ENCODE peak calls at places on chromosomes 16 and 17, in ten cellular contexts. One of them, this sample, is unnamed.

GRCh38 chr17:5809056-5809455 is 224.7 kb upstream of the NLRP1 start:
- DNase-seq in activated CD4-positive, CD25-positive, alpha-beta regulatory T cell: no peak
- DNase-seq in CD8-positive, alpha-beta T cell: no peak
- DNase-seq in HFF-Myc: no peak
- DNase-seq in Daoy: no peak
- DNase-seq in activated T-cell treated with anti-CD3 and anti-CD28 coated beads, Interleukin-2, amount 50 U/mL, for 72 hours: no peak
- DNase-seq in memory B cell: no peak
- DNase-seq in Calu3: no peak
- DNase-seq in HCEC 1CT: no peak
- DNase-seq in central memory CD4-positive, alpha-beta T cell: no peak
- DNase-seq in this sample: no peak

GRCh38 chr16:48526958-48527331 is 83.0 kb downstream of the N4BP1 start:
- DNase-seq in activated CD4-positive, CD25-positive, alpha-beta regulatory T cell: no peak
- DNase-seq in CD8-positive, alpha-beta T cell: no peak
- DNase-seq in HFF-Myc: no peak
- DNase-seq in Daoy: no peak
- DNase-seq in activated T-cell treated with anti-CD3 and anti-CD28 coated beads, Interleukin-2, amount 50 U/mL, for 72 hours: no peak
- DNase-seq in memory B cell: no peak
- DNase-seq in Calu3: no peak
- DNase-seq in HCEC 1CT: no peak
- DNase-seq in central memory CD4-positive, alpha-beta T cell: no peak
- DNase-seq in this sample: no peak

GRCh38 chr16:65667013-65667578 is 545.2 kb upstream of the CDH11 start:
- DNase-seq in activated CD4-positive, CD25-positive, alpha-beta regulatory T cell: no peak
- DNase-seq in CD8-positive, alpha-beta T cell: no peak
- DNase-seq in HFF-Myc: no peak
- DNase-seq in Daoy: peak
- DNase-seq in activated T-cell treated with anti-CD3 and anti-CD28 coated beads, Interleukin-2, amount 50 U/mL, for 72 hours: no peak
- DNase-seq in memory B cell: no peak
- DNase-seq in Calu3: no peak
- DNase-seq in HCEC 1CT: no peak
- DNase-seq in central memory CD4-positive, alpha-beta T cell: no peak
- DNase-seq in this sample: no peak

GRCh38 chr17:29789186-29790170 is 140.6 kb downstream of the SSH2 start:
- DNase-seq in activated CD4-positive, CD25-positive, alpha-beta regulatory T cell: no peak
- DNase-seq in CD8-positive, alpha-beta T cell: no peak
- DNase-seq in HFF-Myc: no peak
- DNase-seq in Daoy: no peak
- DNase-seq in activated T-cell treated with anti-CD3 and anti-CD28 coated beads, Interleukin-2, amount 50 U/mL, for 72 hours: no peak
- DNase-seq in memory B cell: no peak
- DNase-seq in Calu3: no peak
- DNase-seq in HCEC 1CT: no peak
- DNase-seq in central memory CD4-positive, alpha-beta T cell: no peak
- DNase-seq in this sample: no peak

GRCh38 chr16:11824362-11824761 is 27.0 kb downstream of the RSL1D1 start:
- DNase-seq in activated CD4-positive, CD25-positive, alpha-beta regulatory T cell: no peak
- DNase-seq in CD8-positive, alpha-beta T cell: no peak
- DNase-seq in HFF-Myc: no peak
- DNase-seq in Daoy: no peak
- DNase-seq in activated T-cell treated with anti-CD3 and anti-CD28 coated beads, Interleukin-2, amount 50 U/mL, for 72 hours: no peak
- DNase-seq in memory B cell: no peak
- DNase-seq in Calu3: peak
- DNase-seq in HCEC 1CT: no peak
- DNase-seq in central memory CD4-positive, alpha-beta T cell: no peak
- DNase-seq in this sample: no peak

GRCh38 chr17:80908206-80908605 is 83.4 kb upstream of the CHMP6 start:
- DNase-seq in activated CD4-positive, CD25-positive, alpha-beta regulatory T cell: no peak
- DNase-seq in CD8-positive, alpha-beta T cell: no peak
- DNase-seq in HFF-Myc: no peak
- DNase-seq in Daoy: no peak
- DNase-seq in activated T-cell treated with anti-CD3 and anti-CD28 coated beads, Interleukin-2, amount 50 U/mL, for 72 hours: no peak
- DNase-seq in memory B cell: no peak
- DNase-seq in Calu3: no peak
- DNase-seq in HCEC 1CT: no peak
- DNase-seq in central memory CD4-positive, alpha-beta T cell: no peak
- DNase-seq in this sample: no peak

GRCh38 chr16:24493859-24494258 is 45.5 kb upstream of the RBBP6 start:
- DNase-seq in activated CD4-positive, CD25-positive, alpha-beta regulatory T cell: no peak
- DNase-seq in CD8-positive, alpha-beta T cell: no peak
- DNase-seq in HFF-Myc: no peak
- DNase-seq in Daoy: peak
- DNase-seq in activated T-cell treated with anti-CD3 and anti-CD28 coated beads, Interleukin-2, amount 50 U/mL, for 72 hours: no peak
- DNase-seq in memory B cell: no peak
- DNase-seq in Calu3: no peak
- DNase-seq in HCEC 1CT: no peak
- DNase-seq in central memory CD4-positive, alpha-beta T cell: no peak
- DNase-seq in this sample: no peak

GRCh38 chr16:23491490-23492391 is 18.6 kb downstream of the GGA2 start:
- DNase-seq in activated CD4-positive, CD25-positive, alpha-beta regulatory T cell: no peak
- DNase-seq in CD8-positive, alpha-beta T cell: no peak
- DNase-seq in HFF-Myc: no peak
- DNase-seq in Daoy: no peak
- DNase-seq in activated T-cell treated with anti-CD3 and anti-CD28 coated beads, Interleukin-2, amount 50 U/mL, for 72 hours: no peak
- DNase-seq in memory B cell: no peak
- DNase-seq in Calu3: no peak
- DNase-seq in HCEC 1CT: no peak
- DNase-seq in central memory CD4-positive, alpha-beta T cell: no peak
- DNase-seq in this sample: no peak

GRCh38 chr17:77381731-77382130 is 241.0 kb downstream of the SEC14L1 start:
- DNase-seq in activated CD4-positive, CD25-positive, alpha-beta regulatory T cell: no peak
- DNase-seq in CD8-positive, alpha-beta T cell: no peak
- DNase-seq in HFF-Myc: no peak
- DNase-seq in Daoy: no peak
- DNase-seq in activated T-cell treated with anti-CD3 and anti-CD28 coated beads, Interleukin-2, amount 50 U/mL, for 72 hours: no peak
- DNase-seq in memory B cell: no peak
- DNase-seq in Calu3: no peak
- DNase-seq in HCEC 1CT: no peak
- DNase-seq in central memory CD4-positive, alpha-beta T cell: no peak
- DNase-seq in this sample: no peak

GRCh38 chr16:51637744-51638100 is 486.7 kb upstream of the SALL1 start:
- DNase-seq in activated CD4-positive, CD25-positive, alpha-beta regulatory T cell: no peak
- DNase-seq in CD8-positive, alpha-beta T cell: no peak
- DNase-seq in HFF-Myc: no peak
- DNase-seq in Daoy: no peak
- DNase-seq in activated T-cell treated with anti-CD3 and anti-CD28 coated beads, Interleukin-2, amount 50 U/mL, for 72 hours: no peak
- DNase-seq in memory B cell: no peak
- DNase-seq in Calu3: no peak
- DNase-seq in HCEC 1CT: no peak
- DNase-seq in central memory CD4-positive, alpha-beta T cell: no peak
- DNase-seq in this sample: no peak

GRCh38 chr17:8503368-8503767 is 67.7 kb downstream of the NDEL1 start:
- DNase-seq in activated CD4-positive, CD25-positive, alpha-beta regulatory T cell: no peak
- DNase-seq in CD8-positive, alpha-beta T cell: no peak
- DNase-seq in HFF-Myc: no peak
- DNase-seq in Daoy: no peak
- DNase-seq in activated T-cell treated with anti-CD3 and anti-CD28 coated beads, Interleukin-2, amount 50 U/mL, for 72 hours: no peak
- DNase-seq in memory B cell: no peak
- DNase-seq in Calu3: no peak
- DNase-seq in HCEC 1CT: no peak
- DNase-seq in central memory CD4-positive, alpha-beta T cell: no peak
- DNase-seq in this sample: no peak